ENCODE peak calls at places on chromosomes 11 and 22, in six cellular contexts. E is brain microvascular endothelial cell, I is fibroblast of villous mesenchyme, G is AG10803, V is AG04449, C is lower lobe of right lung. L is an unnamed sample.

GRCh38 chr11:56876621-56877312 is 111.9 kb upstream of the OR5AK2 start:
- DNase-seq in E (peak; percentile 26), I (no peak), G (peak; percentile 43), V (no peak), C (no peak), L (no peak)

GRCh38 chr11:14454861-14455632 is 44.6 kb downstream of the COPB1 start:
- DNase-seq in E (no peak), I (peak; percentile 49), G (peak; percentile 31), V (no peak), C (no peak), L (no peak)

GRCh38 chr22:42344391-42344861 is 74.0 kb upstream of the TCF20 start:
- DNase-seq in E (peak; percentile 6), I (no peak), G (peak; percentile 37), V (no peak), C (no peak), L (no peak)

GRCh38 chr11:61695917-61696316 is 15.7 kb downstream of the DAGLA start:
- DNase-seq in E (peak; percentile 75), I (peak; percentile 70), G (peak; percentile 59), V (peak; percentile 28), C (peak; percentile 85), L (peak; percentile 14)

GRCh38 chr11:8219257-8220021 is 44.2 kb downstream of the LMO1 start:
- DNase-seq in E (peak; percentile 63), I (peak; percentile 48), G (peak; percentile 46), V (no peak), C (peak; percentile 24), L (no peak)

GRCh38 chr11:102580185-102580951 is 44.8 kb downstream of the MMP20 start:
- DNase-seq in E (no peak), I (no peak), G (no peak), V (no peak), C (no peak), L (no peak)

GRCh38 chr11:44269369-44270351 is 40.3 kb downstream of the ALX4 start:
- DNase-seq in E (peak; percentile 80), I (peak; percentile 26), G (peak; percentile 20), V (no peak), C (no peak), L (no peak)

GRCh38 chr11:38594881-38595280 is 1996.8 kb upstream of the RAG2 start:
- DNase-seq in E (no peak), I (no peak), G (no peak), V (no peak), C (no peak), L (no peak)

GRCh38 chr11:106608677-106609076 is 409.6 kb downstream of the GUCY1A2 start:
- DNase-seq in E (peak; percentile 20), I (peak; percentile 30), G (peak; percentile 26), V (peak; percentile 23), C (no peak), L (peak; percentile 13)

GRCh38 chr11:125724125-125724524 is 22.0 kb upstream of the PATE1 start:
- DNase-seq in E (peak; percentile 16), I (no peak), G (peak; percentile 24), V (no peak), C (no peak), L (no peak)

GRCh38 chr22:48670747-48671146 is 1156.9 kb downstream of the BRD1 start:
- DNase-seq in E (no peak), I (no peak), G (no peak), V (no peak), C (no peak), L (no peak)

GRCh38 chr11:122882809-122883681 is 486 bp downstream of the JHY start:
- DNase-seq in E (peak; percentile 74), I (no peak), G (peak; percentile 93), V (peak; percentile 70), C (peak; percentile 82), L (no peak)

GRCh38 chr11:116853461-116854073 is 16.1 kb upstream of the APOA1 start:
- DNase-seq in E (peak; percentile 88), I (peak; percentile 96), G (peak; percentile 88), V (peak; percentile 80), C (no peak), L (peak; percentile 92)

GRCh38 chr11:106133529-106133928 is 56.1 kb downstream of the AASDHPPT start:
- DNase-seq in E (no peak), I (peak; percentile 22), G (no peak), V (no peak), C (no peak), L (no peak)

GRCh38 chr22:46674367-46674781 is 54.2 kb downstream of the GRAMD4 start:
- DNase-seq in E (no peak), I (no peak), G (no peak), V (no peak), C (peak; percentile 72), L (no peak)

GRCh38 chr22:49921508-49922278 is 3.3 kb downstream of the CRELD2 start:
- DNase-seq in E (no peak), I (no peak), G (no peak), V (no peak), C (peak; percentile 41), L (no peak)

GRCh38 chr22:47452184-47452583 is 689.7 kb downstream of the TBC1D22A start:
- DNase-seq in E (no peak), I (no peak), G (no peak), V (no peak), C (no peak), L (no peak)

GRCh38 chr11:36899796-36900195 is 301.8 kb upstream of the RAG2 start:
- DNase-seq in E (no peak), I (no peak), G (no peak), V (no peak), C (no peak), L (no peak)

GRCh38 chr11:76836613-76837291 is 24.0 kb upstream of the ACER3 start:
- DNase-seq in E (no peak), I (no peak), G (no peak), V (no peak), C (no peak), L (no peak)

GRCh38 chr22:30755760-30756124 is 61.1 kb downstream of the OSBP2 start:
- DNase-seq in E (no peak), I (no peak), G (no peak), V (no peak), C (no peak), L (no peak)

GRCh38 chr11:33515347-33515746 is 185.3 kb downstream of the C11orf91 start:
- DNase-seq in E (no peak), I (no peak), G (peak; percentile 83), V (no peak), C (no peak), L (peak; percentile 49)

GRCh38 chr11:130088217-130088616 is 18.5 kb downstream of the APLP2 start:
- DNase-seq in E (no peak), I (no peak), G (no peak), V (no peak), C (no peak), L (no peak)

GRCh38 chr22:39229075-39229474 is 15.7 kb downstream of the PDGFB start:
- DNase-seq in E (no peak), I (no peak), G (no peak), V (no peak), C (no peak), L (no peak)

GRCh38 chr11:119115484-119116234 is 5.7 kb upstream of the HINFP start:
- DNase-seq in E (no peak), I (peak; percentile 41), G (no peak), V (no peak), C (peak; percentile 85), L (no peak)

GRCh38 chr11:33475999-33476398 is 218.8 kb downstream of the HIPK3 start:
- DNase-seq in E (peak; percentile 58), I (peak; percentile 43), G (peak; percentile 67), V (no peak), C (no peak), L (no peak)

GRCh38 chr22:30265131-30265720 is 1.4 kb downstream of the OSM start:
- DNase-seq in E (no peak), I (no peak), G (no peak), V (no peak), C (no peak), L (no peak)

GRCh38 chr11:135075740-135076139 is 663.7 kb upstream of the B3GAT1 start:
- DNase-seq in E (peak; percentile 59), I (peak; percentile 95), G (peak; percentile 24), V (no peak), C (peak; percentile 80), L (no peak)

GRCh38 chr11:44057340-44057739 is 8.7 kb upstream of the ACCS start:
- DNase-seq in E (no peak), I (no peak), G (no peak), V (no peak), C (no peak), L (no peak)

GRCh38 chr22:17234144-17234623 is 14.9 kb upstream of the ADA2 start:
- DNase-seq in E (no peak), I (no peak), G (no peak), V (no peak), C (peak; percentile 33), L (no peak)

GRCh38 chr11:59208956-59209355 is 3.8 kb downstream of the MPEG1 start:
- DNase-seq in E (peak; percentile 31), I (no peak), G (no peak), V (no peak), C (no peak), L (no peak)

GRCh38 chr11:107973641-107974040 is 35.1 kb upstream of the CUL5 start:
- DNase-seq in E (no peak), I (no peak), G (no peak), V (no peak), C (no peak), L (no peak)

GRCh38 chr22:20940904-20941385 is 23.7 kb downstream of the CRKL start:
- DNase-seq in E (no peak), I (no peak), G (no peak), V (no peak), C (no peak), L (no peak)
- TF ChIP-seq CTCF in E (no peak), I (no peak), G (no peak), V (no peak), C (no peak), L (no peak)

DNA sequence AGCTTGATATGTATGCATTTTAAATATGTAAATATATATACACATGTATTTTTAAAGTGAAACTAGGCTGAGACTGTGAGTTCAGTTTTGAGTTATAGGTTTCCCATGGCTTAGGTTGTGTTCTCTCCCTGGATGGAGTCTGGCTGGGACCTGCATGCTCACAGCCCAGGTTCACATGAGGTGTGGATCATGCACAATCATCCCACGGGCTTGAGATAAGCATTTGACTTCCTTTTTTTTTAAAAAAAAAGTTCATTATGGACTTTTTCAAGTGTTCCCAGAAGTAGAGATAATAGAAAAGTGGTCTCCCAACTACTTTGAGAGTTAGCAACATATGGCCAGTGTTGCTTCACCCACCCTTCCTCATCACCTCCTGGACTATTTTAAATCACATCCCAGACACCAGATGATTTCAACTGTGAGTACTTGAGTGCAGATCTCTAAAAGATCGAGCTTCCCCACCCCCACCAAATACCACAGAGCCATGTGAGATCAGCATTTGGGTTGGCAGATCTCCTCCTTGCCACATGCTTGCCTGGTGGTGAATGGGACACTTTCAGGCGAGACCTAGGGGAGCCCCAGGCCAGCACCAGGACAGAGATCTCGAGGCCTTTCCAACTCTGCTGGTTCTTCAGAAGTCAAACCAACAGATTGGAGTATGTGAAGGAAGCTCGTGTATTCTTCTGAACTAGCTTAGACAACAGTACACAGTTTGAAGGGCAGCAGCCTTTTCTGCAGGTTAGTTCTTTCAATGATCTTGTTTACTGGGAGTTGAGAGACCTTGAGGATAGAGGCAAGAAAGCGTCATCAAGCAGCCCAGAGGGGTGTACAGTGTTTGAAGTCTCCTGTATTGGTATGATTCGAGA is 15.9 kb downstream of the MED15 start:
- DNase-seq in E (peak; percentile 14), I (peak; percentile 90), G (peak; percentile 95), V (no peak), C (peak; percentile 14), L (peak; percentile 65)
- H3K4me3 ChIP-seq in E (no peak overlapping the region), I (no peak overlapping the region), G (no peak overlapping the region), V (no peak overlapping the region), C (no peak overlapping the region), L (no peak overlapping the region)

GRCh38 chr11:80955588-80955987 is 1514.8 kb upstream of the TENM4 start:
- DNase-seq in E (no peak), I (no peak), G (no peak), V (no peak), C (no peak), L (no peak)
- TF ChIP-seq CTCF in E (no peak), I (no peak), G (no peak), V (no peak), C (no peak), L (no peak)

GRCh38 chr11:12009617-12010321 is 1.3 kb upstream of the DKK3 start:
- DNase-seq in E (no peak), I (no peak), G (no peak), V (no peak), C (no peak), L (no peak)
- H3K4me3 ChIP-seq in E (peak overlapping the region; percentile 45), I (peak overlapping the region; percentile 47), G (peak overlapping the region; percentile 53), V (peak overlapping the region; percentile 54), C (no peak overlapping the region), L (peak overlapping the region; percentile 31)

L was measured in AG09309.